ENCODE peak calls at places on chromosomes 3 and 15, in five cellular contexts. T is fibroblast of lung, E is sigmoid colon, W is neural progenitor cell, J is dorsolateral prefrontal cortex. R is an unnamed sample.

GRCh38 chr3:181725033-181725775 is 13.5 kb downstream of the SOX2 start:
- DNase-seq in T (no peak), E (no peak), W (peak; percentile 64), J (no peak), R (no peak)

GRCh38 chr3:81393251-81393650 is 368.2 kb downstream of the GBE1 start:
- DNase-seq in W (no peak), T (peak; percentile 27), E (no peak), J (no peak), R (no peak)

GRCh38 chr3:72337480-72337855 is 510.8 kb downstream of the SHQ1 start:
- DNase-seq in W (no peak), T (no peak), J (no peak), E (no peak), R (no peak)

GRCh38 chr3:78506581-78507195 is 1261.1 kb downstream of the ROBO1 start:
- DNase-seq in J (no peak), E (no peak), W (no peak), T (peak; percentile 80), R (no peak)

GRCh38 chr15:40511472-40512133 is 40.8 kb downstream of the CHST14 start:
- DNase-seq in W (peak; percentile 73), J (no peak), E (peak; percentile 81), T (peak; percentile 33), R (peak; percentile 76)

GRCh38 chr15:81317642-81318017 is 6.3 kb downstream of the STARD5 start:
- DNase-seq in T (no peak), J (no peak), E (no peak), W (no peak), R (no peak)

GRCh38 chr15:23055316-23055715 is 15.9 kb upstream of the TUBGCP5 start:
- DNase-seq in E (no peak), T (no peak), J (no peak), W (no peak), R (no peak)

GRCh38 chr3:73926360-73927202 is 301.8 kb upstream of the PDZRN3 start:
- DNase-seq in J (no peak), T (no peak), E (no peak), W (no peak), R (no peak)

GRCh38 chr3:8442993-8443670 is 58.5 kb upstream of the LMCD1 start:
- DNase-seq in W (no peak), E (no peak), J (no peak), T (peak; percentile 50), R (no peak)

GRCh38 chr3:143832433-143832832 is 15.8 kb downstream of the SLC9A9 start:
- DNase-seq in W (no peak), E (no peak), T (peak; percentile 29), J (no peak), R (no peak)
- H3K4me3 ChIP-seq in W (no peak overlapping the region), E (no peak overlapping the region), T (no peak overlapping the region), J (no peak overlapping the region), R (no peak overlapping the region)

DNA sequence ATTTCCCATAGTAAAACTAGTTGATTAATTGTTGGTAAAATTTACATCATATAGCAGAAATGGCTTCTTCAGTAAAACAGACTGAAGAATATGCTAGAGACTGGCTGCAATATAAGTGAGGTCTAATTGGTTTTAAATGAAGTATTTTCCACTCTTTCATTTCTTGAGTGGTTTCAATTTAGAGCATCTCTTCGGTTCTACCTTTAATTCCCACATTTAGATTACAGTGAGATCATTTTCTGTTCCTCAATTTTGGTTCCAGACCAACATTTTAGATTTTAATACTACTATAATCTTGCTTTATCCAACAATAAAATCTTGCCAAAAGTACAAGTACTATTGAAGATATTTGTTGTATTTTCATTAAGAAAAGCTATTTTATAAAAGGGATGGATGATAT is 1.0 kb upstream of the LRCH3 start:
- DNase-seq in W (no peak), J (no peak), T (no peak), E (no peak), R (no peak)
- TF ChIP-seq CTCF in W (no peak), J (no peak), T (no peak), E (no peak), R (no peak)

GRCh38 chr3:2098398-2099027 is at the start of gene CNTN4:
- DNase-seq in T (no peak), E (peak; percentile 86), W (peak; percentile 97), J (peak; percentile 72), R (no peak)
- H3K4me3 ChIP-seq in T (no peak within 1 kb of the TSS), E (peak within 1 kb of the TSS; percentile 49), W (peak within 1 kb of the TSS; percentile 66), J (peak within 1 kb of the TSS; percentile 71), R (no peak within 1 kb of the TSS)

GRCh38 chr3:167350245-167350862 is 29.7 kb downstream of the ZBBX start:
- DNase-seq in E (no peak), W (peak; percentile 16), T (peak; percentile 21), J (no peak), R (no peak)
- TF ChIP-seq CTCF in E (peak; percentile 54), W (peak; percentile 76), T (peak; percentile 15), J (peak; percentile 72), R (no peak)

GRCh38 chr3:186951640-186952552 is 21.6 kb downstream of the ST6GAL1 start:
- DNase-seq in E (no peak), J (no peak), W (no peak), T (no peak), R (no peak)

GRCh38 chr3:186949281-186949982 is 19.1 kb downstream of the ST6GAL1 start:
- DNase-seq in J (peak; percentile 70), W (no peak), E (no peak), T (peak; percentile 57), R (no peak)

GRCh38 chr3:186950402-186951093 is 20.2 kb downstream of the ST6GAL1 start:
- DNase-seq in E (no peak), T (no peak), J (no peak), W (no peak), R (no peak)

GRCh38 chr3:186955898-186956696 is 25.8 kb downstream of the ST6GAL1 start:
- DNase-seq in W (no peak), E (no peak), J (no peak), T (no peak), R (no peak)

GRCh38 chr3:186953011-186953487 is 22.7 kb downstream of the ST6GAL1 start:
- DNase-seq in T (peak; percentile 57), J (no peak), E (no peak), W (no peak), R (peak; percentile 29)
- H3K4me3 ChIP-seq in T (no peak overlapping the region), J (no peak overlapping the region), E (no peak overlapping the region), W (no peak overlapping the region), R (no peak overlapping the region)